ENCODE peak calls at places on chromosomes 3 and 15, in ten cellular contexts. One of them, this sample, is unnamed.

GRCh38 chr3:17740703-17741102 is 1.7 kb downstream of the TBC1D5 start:
- DNase-seq in bronchial epithelial cell: peak
- DNase-seq in uterus: no peak
- DNase-seq in stimulated activated CD8-positive, alpha-beta memory T cell treated with anti-CD3 and anti-CD28 coated beads, Interleukin-7, amount 100 ng/mL, for 1 hour: no peak
- DNase-seq in RKO: peak
- DNase-seq in cardiac muscle cell: peak
- DNase-seq in stimulated activated CD4-positive, alpha-beta T cell treated with anti-CD3 and anti-CD28 coated beads, Interleukin-15, amount 100 ng/mL, for 24 hours: no peak
- DNase-seq in activated T-cell treated with anti-CD3 and anti-CD28 coated beads for 24 hours: no peak
- DNase-seq in dorsolateral prefrontal cortex: no peak
- DNase-seq in NCI-H1105: no peak
- DNase-seq in this sample: no peak

GRCh38 chr15:78671626-78672211 is 30.7 kb upstream of the CHRNB4 start:
- DNase-seq in bronchial epithelial cell: no peak
- DNase-seq in uterus: no peak
- DNase-seq in stimulated activated CD8-positive, alpha-beta memory T cell treated with anti-CD3 and anti-CD28 coated beads, Interleukin-7, amount 100 ng/mL, for 1 hour: no peak
- DNase-seq in RKO: no peak
- DNase-seq in cardiac muscle cell: no peak
- DNase-seq in stimulated activated CD4-positive, alpha-beta T cell treated with anti-CD3 and anti-CD28 coated beads, Interleukin-15, amount 100 ng/mL, for 24 hours: no peak
- DNase-seq in activated T-cell treated with anti-CD3 and anti-CD28 coated beads for 24 hours: no peak
- DNase-seq in dorsolateral prefrontal cortex: no peak
- DNase-seq in NCI-H1105: peak
- DNase-seq in this sample: no peak

GRCh38 chr3:38360345-38360744 is 13.8 kb downstream of the XYLB start:
- DNase-seq in bronchial epithelial cell: no peak
- DNase-seq in uterus: no peak
- DNase-seq in stimulated activated CD8-positive, alpha-beta memory T cell treated with anti-CD3 and anti-CD28 coated beads, Interleukin-7, amount 100 ng/mL, for 1 hour: no peak
- DNase-seq in RKO: no peak
- DNase-seq in cardiac muscle cell: no peak
- DNase-seq in stimulated activated CD4-positive, alpha-beta T cell treated with anti-CD3 and anti-CD28 coated beads, Interleukin-15, amount 100 ng/mL, for 24 hours: no peak
- DNase-seq in activated T-cell treated with anti-CD3 and anti-CD28 coated beads for 24 hours: no peak
- DNase-seq in dorsolateral prefrontal cortex: no peak
- DNase-seq in NCI-H1105: no peak
- DNase-seq in this sample: no peak

GRCh38 chr3:98776114-98776513 is 13.0 kb downstream of the ST3GAL6 start:
- DNase-seq in bronchial epithelial cell: no peak
- DNase-seq in uterus: no peak
- DNase-seq in stimulated activated CD8-positive, alpha-beta memory T cell treated with anti-CD3 and anti-CD28 coated beads, Interleukin-7, amount 100 ng/mL, for 1 hour: no peak
- DNase-seq in RKO: no peak
- DNase-seq in cardiac muscle cell: no peak
- DNase-seq in stimulated activated CD4-positive, alpha-beta T cell treated with anti-CD3 and anti-CD28 coated beads, Interleukin-15, amount 100 ng/mL, for 24 hours: no peak
- DNase-seq in activated T-cell treated with anti-CD3 and anti-CD28 coated beads for 24 hours: no peak
- DNase-seq in dorsolateral prefrontal cortex: no peak
- DNase-seq in NCI-H1105: no peak
- DNase-seq in this sample: no peak

GRCh38 chr3:186959029-186959624 is 28.8 kb downstream of the ST6GAL1 start:
- DNase-seq in bronchial epithelial cell: no peak
- DNase-seq in uterus: no peak
- DNase-seq in stimulated activated CD8-positive, alpha-beta memory T cell treated with anti-CD3 and anti-CD28 coated beads, Interleukin-7, amount 100 ng/mL, for 1 hour: no peak
- DNase-seq in RKO: no peak
- DNase-seq in cardiac muscle cell: no peak
- DNase-seq in stimulated activated CD4-positive, alpha-beta T cell treated with anti-CD3 and anti-CD28 coated beads, Interleukin-15, amount 100 ng/mL, for 24 hours: no peak
- DNase-seq in activated T-cell treated with anti-CD3 and anti-CD28 coated beads for 24 hours: no peak
- DNase-seq in dorsolateral prefrontal cortex: no peak
- DNase-seq in NCI-H1105: no peak
- DNase-seq in this sample: no peak

GRCh38 chr3:66625464-66626216 is 124.8 kb upstream of the LRIG1 start:
- DNase-seq in bronchial epithelial cell: no peak
- DNase-seq in uterus: no peak
- DNase-seq in stimulated activated CD8-positive, alpha-beta memory T cell treated with anti-CD3 and anti-CD28 coated beads, Interleukin-7, amount 100 ng/mL, for 1 hour: no peak
- DNase-seq in RKO: no peak
- DNase-seq in cardiac muscle cell: no peak
- DNase-seq in stimulated activated CD4-positive, alpha-beta T cell treated with anti-CD3 and anti-CD28 coated beads, Interleukin-15, amount 100 ng/mL, for 24 hours: no peak
- DNase-seq in activated T-cell treated with anti-CD3 and anti-CD28 coated beads for 24 hours: no peak
- DNase-seq in dorsolateral prefrontal cortex: no peak
- DNase-seq in NCI-H1105: no peak
- DNase-seq in this sample: no peak

GRCh38 chr3:133570139-133570936 is 3.1 kb upstream of the CDV3 start:
- DNase-seq in bronchial epithelial cell: peak
- DNase-seq in uterus: no peak
- DNase-seq in stimulated activated CD8-positive, alpha-beta memory T cell treated with anti-CD3 and anti-CD28 coated beads, Interleukin-7, amount 100 ng/mL, for 1 hour: no peak
- DNase-seq in RKO: no peak
- DNase-seq in cardiac muscle cell: peak
- DNase-seq in stimulated activated CD4-positive, alpha-beta T cell treated with anti-CD3 and anti-CD28 coated beads, Interleukin-15, amount 100 ng/mL, for 24 hours: no peak
- DNase-seq in activated T-cell treated with anti-CD3 and anti-CD28 coated beads for 24 hours: no peak
- DNase-seq in dorsolateral prefrontal cortex: no peak
- DNase-seq in NCI-H1105: no peak
- DNase-seq in this sample: no peak

GRCh38 chr3:182486459-182486858 is 306.8 kb upstream of the ATP11B start:
- DNase-seq in bronchial epithelial cell: peak
- DNase-seq in uterus: no peak
- DNase-seq in stimulated activated CD8-positive, alpha-beta memory T cell treated with anti-CD3 and anti-CD28 coated beads, Interleukin-7, amount 100 ng/mL, for 1 hour: no peak
- DNase-seq in RKO: no peak
- DNase-seq in cardiac muscle cell: no peak
- DNase-seq in stimulated activated CD4-positive, alpha-beta T cell treated with anti-CD3 and anti-CD28 coated beads, Interleukin-15, amount 100 ng/mL, for 24 hours: no peak
- DNase-seq in activated T-cell treated with anti-CD3 and anti-CD28 coated beads for 24 hours: no peak
- DNase-seq in dorsolateral prefrontal cortex: no peak
- DNase-seq in NCI-H1105: no peak
- DNase-seq in this sample: no peak

This sample was measured in nucleus accumbens.